ENCODE peak calls at places on chromosomes 2 and 18, in five cellular contexts. O is fibroblast of lung; W is NCI-H1930; Q is stimulated activated naive CD4-positive, alpha-beta T cell; V is heart left ventricle. M is an unnamed sample.
A peak's percentile ranks its signal among the peaks of the same experiment; 100 is the strongest.

GRCh38 chr2:146820672-146821071 is 1024.2 kb upstream of the ACVR2A start:
- DNase-seq in O (peak; percentile 68), W (no peak), Q (no peak), V (no peak), M (no peak)

GRCh38 chr2:74138952-74139323 is 8.8 kb downstream of the BOLA3 start:
- DNase-seq in O (no peak), W (no peak), Q (no peak), V (no peak), M (no peak)

GRCh38 chr2:191758420-191759199 is 80.7 kb downstream of the NABP1 start:
- DNase-seq in O (peak; percentile 26), W (no peak), Q (peak; percentile 4), V (no peak), M (peak; percentile 50)

GRCh38 chr2:235910067-235910466 is 258.1 kb downstream of the GBX2 start:
- DNase-seq in O (no peak), W (no peak), Q (no peak), V (no peak), M (no peak)

GRCh38 chr18:23998018-23998417 is 16.5 kb upstream of the TTC39C start:
- DNase-seq in O (no peak), W (no peak), Q (no peak), V (no peak), M (no peak)

GRCh38 chr2:69311017-69311416 is 76.0 kb downstream of the GFPT1 start:
- DNase-seq in O (no peak), W (no peak), Q (no peak), V (no peak), M (no peak)

GRCh38 chr2:211996857-211997256 is 541.7 kb downstream of the ERBB4 start:
- DNase-seq in O (no peak), W (no peak), Q (no peak), V (no peak), M (no peak)

GRCh38 chr18:58044370-58045264 is 591 bp downstream of the NEDD4L start:
- DNase-seq in O (peak; percentile 42), W (no peak), Q (peak; percentile 48), V (peak; percentile 74), M (peak; percentile 52)

GRCh38 chr2:36185624-36186023 is 170.0 kb upstream of the CRIM1 start:
- DNase-seq in O (no peak), W (no peak), Q (no peak), V (no peak), M (no peak)

GRCh38 chr2:59303272-59303671 is 1062.1 kb upstream of the FANCL start:
- DNase-seq in O (no peak), W (no peak), Q (no peak), V (no peak), M (no peak)

GRCh38 chr2:127365211-127365643 is 22.5 kb downstream of the MAP3K2 start:
- DNase-seq in O (no peak), W (no peak), Q (no peak), V (no peak), M (no peak)

GRCh38 chr2:197675246-197675645 is at the start of gene RFTN2:
- DNase-seq in O (peak; percentile 52), W (no peak), Q (no peak), V (no peak), M (no peak)

GRCh38 chr2:111523009-111523408 is 361.0 kb downstream of the ANAPC1 start:
- DNase-seq in O (no peak), W (no peak), Q (no peak), V (peak; percentile 75), M (no peak)

GRCh38 chr2:224401641-224402342 is at the start of gene FAM124B:
- DNase-seq in O (peak; percentile 81), W (no peak), Q (no peak), V (peak; percentile 77), M (peak; percentile 42)

GRCh38 chr2:99421469-99421868 is 68.3 kb downstream of the REV1 start:
- DNase-seq in O (peak; percentile 65), W (no peak), Q (no peak), V (no peak), M (no peak)

GRCh38 chr2:47310801-47311560 is 92.0 kb upstream of the MSH2 start:
- DNase-seq in O (no peak), W (no peak), Q (no peak), V (peak; percentile 68), M (peak; percentile 40)

GRCh38 chr2:218319813-218320360 is 27.6 kb upstream of the TMBIM1 start:
- DNase-seq in O (no peak), W (no peak), Q (no peak), V (no peak), M (no peak)

GRCh38 chr18:22378672-22379282 is 38.9 kb downstream of the CTAGE1 start:
- DNase-seq in O (peak; percentile 22), W (no peak), Q (no peak), V (no peak), M (peak; percentile 68)

GRCh38 chr2:120765911-120766757 is 30.5 kb downstream of the GLI2 start:
- DNase-seq in O (peak; percentile 98), W (no peak), Q (no peak), V (peak; percentile 91), M (peak; percentile 48)

GRCh38 chr2:11682590-11682915 is 12.6 kb upstream of the NTSR2 start:
- DNase-seq in O (no peak), W (no peak), Q (no peak), V (peak; percentile 16), M (no peak)

GRCh38 chr2:126874961-126875360 is 23.7 kb upstream of the TEX51 start:
- DNase-seq in O (no peak), W (no peak), Q (no peak), V (no peak), M (no peak)

GRCh38 chr2:48519608-48520007 is 10.3 kb upstream of the STON1 start:
- DNase-seq in O (no peak), W (no peak), Q (no peak), V (no peak), M (no peak)

GRCh38 chr2:187509667-187510417 is 44.4 kb downstream of the TFPI start:
- DNase-seq in O (no peak), W (no peak), Q (no peak), V (no peak), M (no peak)

GRCh38 chr2:14632133-14632936 is at the start of gene LRATD1:
- DNase-seq in O (peak; percentile 73), W (peak; percentile 82), Q (no peak), V (peak; percentile 89), M (peak; percentile 94)

GRCh38 chr2:95231723-95232122 is 24.4 kb downstream of the ZNF892 start:
- DNase-seq in O (peak; percentile 90), W (peak; percentile 2), Q (no peak), V (no peak), M (peak; percentile 75)

GRCh38 chr18:33440384-33441043 is at the start of gene CCDC178:
- DNase-seq in O (peak; percentile 36), W (peak; percentile 54), Q (no peak), V (peak; percentile 54), M (peak; percentile 27)

GRCh38 chr2:179811042-179811441 is 50.4 kb downstream of the ZNF385B start:
- DNase-seq in O (no peak), W (no peak), Q (no peak), V (no peak), M (no peak)

GRCh38 chr2:3099145-3099859 is 278.3 kb downstream of the EIPR1 start:
- DNase-seq in O (no peak), W (no peak), Q (no peak), V (no peak), M (no peak)

GRCh38 chr2:1591461-1591770 is 152.9 kb downstream of the PXDN start:
- DNase-seq in O (no peak), W (no peak), Q (no peak), V (peak; percentile 74), M (no peak)

GRCh38 chr2:9394816-9395215 is 28.5 kb downstream of the ITGB1BP1 start:
- DNase-seq in O (no peak), W (no peak), Q (no peak), V (no peak), M (no peak)

GRCh38 chr2:71777946-71778345 is 324.6 kb downstream of the DYSF start:
- DNase-seq in O (no peak), W (no peak), Q (no peak), V (no peak), M (no peak)

GRCh38 chr2:44944102-44944951 is 2.8 kb downstream of the SIX3 start:
- DNase-seq in O (no peak), W (no peak), Q (no peak), V (no peak), M (no peak)

GRCh38 chr2:202965810-202966454 is 48.7 kb upstream of the NBEAL1 start:
- DNase-seq in O (peak; percentile 77), W (peak; percentile 8), Q (no peak), V (no peak), M (no peak)

GRCh38 chr2:85695121-85695520 is 963 bp downstream of the GNLY start:
- DNase-seq in O (no peak), W (no peak), Q (no peak), V (no peak), M (no peak)

GRCh38 chr18:7766817-7767216 is 199.7 kb downstream of the PTPRM start:
- DNase-seq in O (no peak), W (no peak), Q (no peak), V (no peak), M (no peak)